ENCODE peak calls at places on chromosomes 7 and 10, in ten cellular contexts. L, E, A, I, O, Q, F, J, S and D are unnamed samples.

GRCh38 chr10:25113231-25114035 is 61.4 kb upstream of the GPR158 start:
- DNase-seq in A (peak; percentile 92), L (peak; percentile 91), O (peak; percentile 93), J (no peak), S (peak; percentile 54), F (peak; percentile 60), E (peak; percentile 60), I (peak; percentile 88), Q (peak; percentile 82), D (peak; percentile 76)

GRCh38 chr7:44633254-44634186 is 27.1 kb downstream of the OGDH start:
- DNase-seq in L (peak; percentile 97), Q (no peak), O (peak; percentile 92), E (peak; percentile 97), F (no peak), S (peak; percentile 60), A (no peak), I (no peak), J (no peak), D (peak; percentile 82)

GRCh38 chr7:155538293-155538692 is 8.1 kb downstream of the CNPY1 start:
- DNase-seq in O (no peak), Q (no peak), I (no peak), J (no peak), L (no peak), S (no peak), F (no peak), E (no peak), A (no peak), D (no peak)

GRCh38 chr10:97025613-97026242 is 160.0 kb downstream of the SLIT1 start:
- DNase-seq in F (peak; percentile 72), L (peak; percentile 20), E (peak; percentile 21), S (no peak), A (peak; percentile 73), I (peak; percentile 74), Q (peak; percentile 78), J (peak; percentile 64), O (peak; percentile 85), D (peak; percentile 38)

GRCh38 chr10:122521011-122521410 is 39.5 kb upstream of the DMBT1 start:
- DNase-seq in A (no peak), E (no peak), Q (no peak), O (no peak), S (no peak), L (no peak), F (no peak), J (no peak), I (no peak), D (no peak)

GRCh38 chr7:79434098-79434497 is 19.4 kb downstream of the MAGI2 start:
- DNase-seq in E (peak; percentile 47), J (no peak), Q (no peak), S (no peak), O (no peak), F (no peak), I (no peak), L (peak; percentile 64), A (no peak), D (no peak)

GRCh38 chr10:1270490-1270889 is 214.3 kb downstream of the WDR37 start:
- DNase-seq in A (no peak), O (no peak), Q (no peak), S (no peak), L (no peak), J (no peak), E (no peak), F (no peak), I (no peak), D (no peak)

GRCh38 chr7:88401009-88401623 is 94.4 kb upstream of the STEAP4 start:
- DNase-seq in E (no peak), I (peak; percentile 41), J (no peak), F (no peak), L (peak; percentile 17), Q (peak; percentile 35), A (peak; percentile 20), O (no peak), S (no peak), D (no peak)

GRCh38 chr10:108090476-108091215 is 926.1 kb upstream of the SORCS1 start:
- DNase-seq in Q (no peak), S (no peak), O (no peak), I (no peak), J (no peak), A (no peak), F (no peak), L (peak; percentile 68), E (no peak), D (no peak)

GRCh38 chr10:94549221-94549620 is 3.6 kb downstream of the HELLS start:
- DNase-seq in Q (no peak), O (no peak), L (no peak), F (no peak), I (peak; percentile 47), A (no peak), J (no peak), S (no peak), E (no peak), D (no peak)

GRCh38 chr10:98041352-98042043 is 11.1 kb upstream of the CRTAC1 start:
- DNase-seq in J (peak; percentile 54), Q (peak; percentile 59), O (peak; percentile 86), F (no peak), L (peak; percentile 43), E (peak; percentile 14), A (peak; percentile 76), S (no peak), I (peak; percentile 81), D (peak; percentile 61)

GRCh38 chr10:119477444-119477843 is 65.1 kb downstream of the RGS10 start:
- DNase-seq in E (no peak), F (no peak), I (no peak), O (no peak), L (no peak), J (no peak), A (no peak), Q (no peak), S (no peak), D (no peak)

GRCh38 chr10:110078317-110078716 is 70.5 kb downstream of the ADD3 start:
- DNase-seq in E (no peak), I (no peak), F (no peak), A (no peak), J (no peak), O (no peak), L (no peak), Q (no peak), S (no peak), D (no peak)
- H3K4me1 ChIP-seq in E (peaks cover 48% of the 10 kb centered on the region), I (peaks cover 7% of the 10 kb centered on the region), F (peaks cover 3% of the 10 kb centered on the region), A (peaks cover 55% of the 10 kb centered on the region), J (peaks cover 87% of the 10 kb centered on the region), O (peaks cover 62% of the 10 kb centered on the region), L (peaks cover 59% of the 10 kb centered on the region), Q (peaks cover 94% of the 10 kb centered on the region), S (peaks cover 20% of the 10 kb centered on the region), D (peaks cover 13% of the 10 kb centered on the region)

DNA sequence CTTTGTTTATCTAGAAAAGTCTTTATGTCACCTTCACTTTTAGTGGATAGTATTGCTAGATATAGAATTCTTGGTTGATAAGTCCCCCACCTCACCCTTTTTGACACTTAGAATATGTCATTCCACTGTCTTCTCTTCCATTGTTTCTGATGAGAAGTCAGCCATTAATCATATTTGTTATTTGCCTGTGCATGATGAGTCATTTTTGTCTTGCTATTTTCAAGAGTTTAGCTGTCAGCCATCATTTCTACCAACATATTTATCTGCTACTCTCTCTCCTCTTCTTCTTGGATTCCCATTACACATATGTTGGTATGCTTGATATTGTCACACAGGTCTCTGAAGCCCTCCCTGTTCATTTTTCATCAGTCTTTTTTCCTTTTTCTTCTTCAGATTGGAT is 160.8 kb upstream of the TCF7L2 start:
- DNase-seq in A (no peak), S (no peak), O (no peak), L (no peak), F (no peak), I (no peak), Q (no peak), E (no peak), J (no peak), D (no peak)
- H3K4me3 ChIP-seq in A (no peak overlapping the region), S (no peak overlapping the region), O (no peak overlapping the region), L (no peak overlapping the region), F (no peak overlapping the region), I (no peak overlapping the region), Q (no peak overlapping the region), E (no peak overlapping the region), J (no peak overlapping the region), D (no peak overlapping the region)

GRCh38 chr10:113021268-113022028 is 71.4 kb downstream of the TCF7L2 start:
- DNase-seq in J (no peak), S (no peak), O (no peak), A (no peak), Q (no peak), F (no peak), I (no peak), L (no peak), E (no peak), D (peak; percentile 61)

GRCh38 chr10:113019692-113020424 is 69.8 kb downstream of the TCF7L2 start:
- DNase-seq in L (no peak), O (no peak), A (peak; percentile 40), E (no peak), I (no peak), Q (no peak), J (no peak), F (no peak), S (no peak), D (no peak)

GRCh38 chr10:113020425-113020753 is 70.3 kb downstream of the TCF7L2 start:
- DNase-seq in O (no peak), E (peak; percentile 11), Q (no peak), S (no peak), L (no peak), F (no peak), A (no peak), J (no peak), I (no peak), D (no peak)

GRCh38 chr10:113022265-113022664 is 72.2 kb downstream of the TCF7L2 start:
- DNase-seq in L (no peak), F (no peak), Q (peak; percentile 23), S (no peak), E (no peak), A (no peak), I (no peak), J (no peak), O (no peak), D (no peak)

DNA sequence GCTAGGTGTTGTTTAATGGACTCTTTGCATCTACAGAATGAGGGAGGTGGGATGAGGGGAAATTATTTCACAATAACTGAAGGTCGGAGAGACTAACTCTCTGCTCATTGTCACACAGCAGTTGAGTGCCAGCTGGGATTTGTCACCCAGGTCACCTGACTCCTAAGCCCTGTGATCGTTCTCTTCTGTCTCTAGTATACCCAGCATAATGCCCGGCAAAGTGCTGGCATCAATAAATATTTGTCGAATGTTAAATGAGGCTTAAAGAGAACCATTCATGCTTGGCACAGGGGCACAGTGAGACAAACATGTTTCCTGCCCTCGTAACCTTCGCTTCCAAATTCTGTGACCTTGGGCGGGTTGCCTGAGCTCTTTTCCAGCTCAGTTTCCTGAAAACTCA is 70.8 kb downstream of the TCF7L2 start:
- DNase-seq in I (no peak), Q (peak; percentile 44), F (no peak), S (no peak), J (no peak), O (peak; percentile 89), A (no peak), E (no peak), L (no peak), D (no peak)
- H3K27ac ChIP-seq in I (no peak overlapping the region), Q (no peak overlapping the region), F (no peak overlapping the region), S (no peak overlapping the region), J (no peak overlapping the region), O (no peak overlapping the region), A (peak overlapping the region; percentile 79), E (no peak overlapping the region), L (no peak overlapping the region), D (no peak overlapping the region)

DNA sequence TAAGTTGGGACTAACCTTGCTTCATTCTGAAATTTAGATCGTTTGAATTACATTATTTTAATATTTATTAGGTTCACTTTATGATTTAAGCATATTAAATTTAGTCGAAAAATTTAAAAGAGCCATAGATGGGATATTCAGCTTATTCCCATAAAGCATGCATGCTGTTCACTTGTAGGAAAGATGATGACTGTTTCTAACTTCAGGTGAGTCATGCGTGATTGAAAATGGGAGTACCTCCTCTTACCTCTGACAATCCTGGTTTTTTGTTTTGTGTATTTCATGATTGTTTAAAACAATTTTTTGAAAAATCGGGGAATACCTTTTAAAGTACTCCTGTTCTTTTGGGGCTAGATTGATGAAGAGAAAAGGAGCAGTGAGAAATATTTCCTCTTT is 1.4 kb downstream of the TNKS2 start:
- DNase-seq in F (no peak), S (no peak), J (no peak), L (peak; percentile 66), I (no peak), Q (no peak), O (no peak), E (peak; percentile 33), A (no peak), D (no peak)
- H3K4me1 ChIP-seq in F (no peaks in the 10 kb centered on the region), S (peaks cover 6% of the 10 kb centered on the region), J (peaks cover 46% of the 10 kb centered on the region), L (peaks cover 12% of the 10 kb centered on the region), I (peaks cover 2% of the 10 kb centered on the region), Q (peaks cover 11% of the 10 kb centered on the region), O (peaks cover 42% of the 10 kb centered on the region), E (peaks cover 16% of the 10 kb centered on the region), A (peaks cover 36% of the 10 kb centered on the region), D (peaks cover 8% of the 10 kb centered on the region)